ENCODE peak calls at places on chromosomes 13 and 19, in eight cellular contexts. Q, E, O, V, J, T, N and W are unnamed samples.

GRCh38 chr13:43245374-43245964 is 222.1 kb downstream of the DNAJC15 start:
- DNase-seq in Q (no peak), T (no peak), J (peak), O (peak), N (no peak), V (no peak), E (no peak), W (no peak)

GRCh38 chr13:27171244-27171829 is at the start of gene USP12:
- DNase-seq in V (peak), Q (no peak), T (no peak), J (no peak), O (peak), E (no peak), N (no peak), W (no peak)

GRCh38 chr19:29098863-29099481 is 114.0 kb downstream of the UQCRFS1 start:
- DNase-seq in T (no peak), E (no peak), Q (no peak), V (no peak), J (peak), O (peak), N (no peak), W (no peak)

GRCh38 chr19:45446295-45446694 is 21.5 kb upstream of the FOSB start:
- DNase-seq in N (peak), T (no peak), Q (no peak), J (peak), E (peak), O (no peak), V (no peak), W (no peak)

GRCh38 chr19:4635763-4636135 is 3.6 kb upstream of the TNFAIP8L1 start:
- DNase-seq in J (no peak), N (peak), E (no peak), Q (no peak), V (no peak), O (no peak), T (no peak), W (no peak)

GRCh38 chr13:68982961-68983619 is 1124.5 kb upstream of the ATXN8OS start:
- DNase-seq in E (no peak), O (no peak), Q (no peak), J (no peak), N (no peak), T (no peak), V (no peak), W (no peak)

GRCh38 chr19:14661372-14661924 is 13.2 kb downstream of the ADGRE3 start:
- DNase-seq in V (no peak), Q (no peak), T (no peak), E (no peak), N (no peak), J (no peak), O (no peak), W (no peak)

GRCh38 chr19:40920300-40921004 is 38.4 kb upstream of the CYP2A7 start:
- DNase-seq in O (no peak), Q (no peak), V (no peak), T (no peak), N (no peak), J (no peak), E (no peak), W (no peak)

GRCh38 chr13:23793711-23794110 is 95.5 kb downstream of the MIPEP start:
- DNase-seq in V (no peak), N (no peak), T (no peak), E (no peak), O (no peak), J (no peak), Q (no peak), W (no peak)

GRCh38 chr19:32438751-32439150 is 33.2 kb downstream of the DPY19L3 start:
- DNase-seq in O (no peak), V (no peak), E (no peak), J (no peak), T (no peak), Q (no peak), N (no peak), W (no peak)

GRCh38 chr19:41324231-41324702 is 14.3 kb downstream of the CCDC97 start:
- DNase-seq in O (no peak), T (no peak), N (no peak), V (no peak), E (no peak), J (no peak), Q (no peak), W (no peak)

GRCh38 chr13:45683701-45684100 is 18.4 kb upstream of the CBY2 start:
- DNase-seq in T (no peak), E (no peak), J (no peak), V (no peak), Q (no peak), N (peak), O (no peak), W (no peak)

GRCh38 chr13:103222683-103223082 is 156.5 kb upstream of the SLC10A2 start:
- DNase-seq in Q (no peak), T (no peak), O (no peak), J (peak), N (no peak), E (no peak), V (no peak), W (no peak)

GRCh38 chr19:31378404-31378803 is 29.2 kb upstream of the TSHZ3 start:
- DNase-seq in O (peak), V (no peak), N (no peak), T (no peak), E (no peak), J (peak), Q (no peak), W (no peak)

GRCh38 chr13:41345921-41346589 is 35.0 kb downstream of the NAA16 start:
- DNase-seq in T (no peak), N (no peak), Q (no peak), J (no peak), O (no peak), V (no peak), E (no peak), W (no peak)

GRCh38 chr13:54965881-54966280 is 1937.3 kb downstream of the OLFM4 start:
- DNase-seq in O (no peak), E (no peak), J (peak), T (no peak), Q (no peak), V (no peak), N (no peak), W (no peak)

GRCh38 chr13:46006688-46007452 is 45.7 kb downstream of the ZC3H13 start:
- DNase-seq in Q (no peak), O (no peak), E (no peak), J (no peak), N (no peak), T (no peak), V (no peak), W (no peak)

GRCh38 chr19:33134571-33135041 is 2.7 kb downstream of the WDR88 start:
- DNase-seq in V (no peak), E (no peak), J (no peak), T (peak), N (peak), Q (peak), O (no peak), W (no peak)

GRCh38 chr13:73782781-73783180 is 351.4 kb downstream of the KLF12 start:
- DNase-seq in E (peak), T (no peak), N (peak), Q (no peak), J (no peak), O (no peak), V (no peak), W (no peak)

GRCh38 chr13:55566779-55567178 is 1573.9 kb upstream of the PRR20A start:
- DNase-seq in T (no peak), N (no peak), J (no peak), V (no peak), O (no peak), E (no peak), Q (no peak), W (no peak)